ENCODE peak calls at places on chromosomes 12 and 14, in six cellular contexts. Z, C, M, G, K and J are unnamed samples. For H3K4me1, the result is how much of the 10 kb centered on the place peaks cover.

GRCh38 chr14:66634876-66635275 is 126.9 kb downstream of the GPHN start:
- DNase-seq in C (no peak), K (no peak), Z (peak), G (no peak), M (no peak), J (no peak)

GRCh38 chr14:88614218-88614907 is 51.5 kb downstream of the ZC3H14 start:
- DNase-seq in Z (no peak), K (no peak), M (no peak), C (no peak), G (no peak), J (no peak)

GRCh38 chr12:77560714-77561113 is 270.0 kb upstream of the NAV3 start:
- DNase-seq in C (no peak), Z (no peak), K (no peak), G (no peak), M (no peak), J (no peak)

GRCh38 chr12:29847246-29847645 is 63.5 kb upstream of the TMTC1 start:
- DNase-seq in K (no peak), M (no peak), Z (no peak), C (no peak), G (no peak), J (no peak)

GRCh38 chr12:69789351-69789750 is 35.7 kb upstream of the MYRFL start:
- DNase-seq in Z (no peak), G (no peak), K (no peak), M (no peak), C (no peak), J (no peak)

GRCh38 chr14:51168220-51168613 is 71.8 kb upstream of the TMX1 start:
- DNase-seq in M (no peak), Z (no peak), C (no peak), G (no peak), K (no peak), J (no peak)

GRCh38 chr12:115203661-115204060 is 519.7 kb upstream of the TBX3 start:
- DNase-seq in C (no peak), M (no peak), G (no peak), K (no peak), Z (no peak), J (no peak)

GRCh38 chr14:60686865-60687264 is 37.3 kb downstream of the SIX4 start:
- DNase-seq in Z (no peak), C (no peak), K (no peak), M (no peak), G (no peak), J (no peak)

GRCh38 chr14:69658664-69659261 is 47.4 kb downstream of the SUSD6 start:
- DNase-seq in C (peak), G (no peak), M (no peak), Z (no peak), K (peak), J (no peak)

GRCh38 chr14:23672200-23672599 is 36.0 kb downstream of the DHRS2 start:
- DNase-seq in Z (no peak), C (no peak), G (no peak), K (no peak), M (no peak), J (no peak)

GRCh38 chr14:68211421-68211820 is 391.8 kb downstream of the RAD51B start:
- DNase-seq in Z (no peak), C (no peak), G (no peak), K (no peak), M (no peak), J (no peak)

GRCh38 chr14:24310387-24310665 is 386 bp downstream of the LTB4R2 start:
- DNase-seq in Z (no peak), K (no peak), G (no peak), C (no peak), M (peak), J (no peak)

GRCh38 chr12:92604786-92605185 is 98.0 kb upstream of the PLEKHG7 start:
- DNase-seq in K (no peak), Z (no peak), M (no peak), C (no peak), G (no peak), J (no peak)
- H3K4me3 ChIP-seq in K (no peak), Z (no peak), M (no peak), C (no peak), G (no peak), J (no peak)

DNA sequence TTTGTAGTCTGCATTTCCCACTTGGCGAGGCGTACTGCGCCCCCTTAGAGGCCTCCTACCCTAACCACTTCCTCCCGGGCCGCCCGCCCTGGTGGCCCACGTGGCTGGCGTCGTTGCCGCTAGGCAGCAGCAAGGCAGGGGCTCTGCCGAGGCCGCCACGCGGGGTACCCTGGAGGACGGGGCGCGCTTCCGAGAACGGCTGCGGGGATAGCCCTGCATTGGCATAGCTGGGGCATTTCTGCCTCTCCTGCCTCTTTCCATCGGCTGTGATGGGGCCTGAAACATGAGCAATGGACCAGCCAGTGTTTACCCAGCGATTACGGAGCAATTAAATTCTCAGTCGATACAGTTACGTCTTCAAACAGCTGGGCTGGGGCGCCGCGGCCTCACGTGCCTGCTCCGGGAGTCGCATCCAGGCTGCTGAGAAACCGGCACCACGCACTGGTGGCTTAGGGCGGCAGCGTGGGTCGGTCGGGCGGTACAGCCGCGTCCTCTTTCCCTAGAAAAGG is 38.1 kb downstream of the IQSEC3 start:
- DNase-seq in C (no peak), Z (peak), K (no peak), G (no peak), M (peak), J (no peak)
- H3K4me1 ChIP-seq in C (under half), Z (under half), K (under half), G (under half), M (under half), J (under half)

GRCh38 chr12:132761911-132762583 is 415 bp upstream of the ANKLE2 start:
- DNase-seq in Z (peak), G (peak), M (peak), C (peak), K (peak), J (peak)
- TF ChIP-seq POLR2A in Z (peak), G (peak), M (peak), C (peak), K (peak), J (peak)

DNA sequence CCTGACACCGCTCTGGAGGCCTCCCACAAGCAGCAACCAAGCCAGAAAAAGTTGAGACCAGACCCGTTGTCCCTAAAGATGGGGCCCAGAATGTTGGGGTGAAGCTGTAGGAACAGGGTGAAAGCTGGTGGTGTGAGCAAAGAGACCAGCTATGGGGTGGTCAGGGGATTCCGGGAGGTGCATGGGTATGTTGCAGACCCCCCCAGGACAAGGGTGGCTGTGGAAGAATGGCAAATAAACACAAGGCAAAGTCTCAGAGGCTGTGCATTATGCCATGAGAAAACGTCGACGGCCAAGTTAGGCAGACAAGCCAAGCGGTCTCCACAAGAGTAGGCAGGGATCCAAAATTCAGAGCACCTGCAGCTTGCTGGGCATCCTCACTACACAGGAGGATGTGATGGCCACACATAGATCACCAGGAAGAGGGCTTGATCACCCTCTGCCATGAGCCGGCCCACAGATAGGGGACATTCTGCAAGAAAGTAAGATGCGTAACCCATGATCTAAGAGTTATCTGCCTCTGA is 58.8 kb upstream of the KCNA1 start:
- DNase-seq in C (no peak), G (no peak), K (no peak), Z (no peak), M (no peak), J (no peak)
- H3K4me3 ChIP-seq in C (no peak), G (no peak), K (no peak), Z (no peak), M (no peak), J (no peak)

DNA sequence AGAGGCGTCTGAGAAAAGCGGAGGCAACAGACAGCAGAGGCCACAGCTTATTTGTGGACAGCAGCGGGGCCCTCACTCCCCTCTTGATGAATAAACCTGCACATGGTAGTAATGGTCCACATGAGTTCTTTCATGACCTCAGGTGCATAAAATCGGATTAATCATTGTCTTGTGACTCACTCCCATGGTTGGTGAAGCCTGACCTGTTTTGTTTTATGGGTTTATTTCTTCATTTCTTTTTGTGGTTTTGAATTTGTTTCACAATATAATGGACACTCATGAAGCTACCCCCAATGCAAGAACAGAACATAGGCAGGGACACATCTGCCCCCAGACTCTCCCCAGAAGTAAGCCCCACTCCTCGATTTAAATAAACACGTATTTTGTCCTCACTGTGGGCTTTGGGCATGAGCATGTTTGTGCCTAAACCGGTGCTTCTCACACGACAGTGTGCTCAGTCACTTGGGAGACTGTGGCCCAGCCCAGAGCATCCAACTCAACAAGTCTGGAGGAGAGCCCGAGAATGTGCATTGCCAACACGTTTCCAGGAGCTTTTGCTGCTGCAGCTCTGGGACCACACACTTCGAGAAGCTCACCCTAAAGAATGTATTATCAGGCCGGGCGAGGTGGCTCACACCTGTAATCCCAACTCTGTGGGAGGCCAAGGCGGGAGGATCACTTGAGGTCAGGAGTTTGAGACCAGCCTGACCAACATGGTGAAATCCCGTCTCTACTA is 116.1 kb downstream of the SCARB1 start:
- DNase-seq in G (peak), M (peak), K (no peak), C (no peak), Z (no peak), J (no peak)
- H3K4me1 ChIP-seq in G (half or more), M (under half), K (under half), C (under half), Z (under half), J (under half)

GRCh38 chr12:50283230-50283923 is at the start of gene LIMA1:
- DNase-seq in C (peak), G (peak), M (peak), Z (peak), K (peak), J (peak)
- TF ChIP-seq POLR2A in C (peak), G (peak), M (peak), Z (peak), K (peak), J (peak)

GRCh38 chr12:95002754-95003153 is 743 bp downstream of the NDUFA12 start:
- DNase-seq in K (no peak), G (no peak), M (no peak), Z (no peak), C (no peak), J (no peak)
- H3K4me3 ChIP-seq in K (peak), G (peak), M (peak), Z (peak), C (peak), J (peak)